ENCODE peak calls at places on chromosomes 5 and 9, in seven cellular contexts. One of them, this sample, is unnamed.

GRCh38 chr9:96566401-96567202 is 53.0 kb downstream of the CDC14B start:
- DNase-seq in HCT116: peak; percentile 88
- DNase-seq in body of pancreas: peak; percentile 82
- DNase-seq in breast epithelium: peak; percentile 77
- DNase-seq in lower leg skin: peak; percentile 95
- DNase-seq in esophagus muscularis mucosa: peak; percentile 93
- DNase-seq in prostate gland: peak; percentile 69
- DNase-seq in this sample: peak; percentile 84

GRCh38 chr5:133653602-133653995 is 41.3 kb upstream of the FSTL4 start:
- DNase-seq in HCT116: no peak
- DNase-seq in body of pancreas: no peak
- DNase-seq in breast epithelium: no peak
- DNase-seq in lower leg skin: no peak
- DNase-seq in esophagus muscularis mucosa: peak; percentile 64
- DNase-seq in prostate gland: no peak
- DNase-seq in this sample: no peak

GRCh38 chr5:68240771-68241170 is 25.2 kb downstream of the PIK3R1 start:
- DNase-seq in HCT116: no peak
- DNase-seq in body of pancreas: no peak
- DNase-seq in breast epithelium: no peak
- DNase-seq in lower leg skin: no peak
- DNase-seq in esophagus muscularis mucosa: no peak
- DNase-seq in prostate gland: no peak
- DNase-seq in this sample: no peak

GRCh38 chr5:33316773-33317172 is 124.0 kb upstream of the TARS1 start:
- DNase-seq in HCT116: no peak
- DNase-seq in body of pancreas: no peak
- DNase-seq in breast epithelium: no peak
- DNase-seq in lower leg skin: no peak
- DNase-seq in esophagus muscularis mucosa: no peak
- DNase-seq in prostate gland: no peak
- DNase-seq in this sample: no peak

GRCh38 chr5:76522103-76522942 is 100.9 kb downstream of the F2RL2 start:
- DNase-seq in HCT116: no peak
- DNase-seq in body of pancreas: no peak
- DNase-seq in breast epithelium: no peak
- DNase-seq in lower leg skin: no peak
- DNase-seq in esophagus muscularis mucosa: no peak
- DNase-seq in prostate gland: no peak
- DNase-seq in this sample: no peak

GRCh38 chr5:54883374-54884194 is 101.8 kb downstream of the ESM1 start:
- DNase-seq in HCT116: no peak
- DNase-seq in body of pancreas: peak; percentile 50
- DNase-seq in breast epithelium: no peak
- DNase-seq in lower leg skin: peak; percentile 91
- DNase-seq in esophagus muscularis mucosa: no peak
- DNase-seq in prostate gland: peak; percentile 57
- DNase-seq in this sample: no peak

GRCh38 chr9:133779081-133779480 is 40.9 kb upstream of the SARDH start:
- DNase-seq in HCT116: no peak
- DNase-seq in body of pancreas: no peak
- DNase-seq in breast epithelium: no peak
- DNase-seq in lower leg skin: no peak
- DNase-seq in esophagus muscularis mucosa: no peak
- DNase-seq in prostate gland: no peak
- DNase-seq in this sample: no peak

GRCh38 chr9:11931109-11931508 is 762.1 kb upstream of the TYRP1 start:
- DNase-seq in HCT116: no peak
- DNase-seq in body of pancreas: no peak
- DNase-seq in breast epithelium: no peak
- DNase-seq in lower leg skin: no peak
- DNase-seq in esophagus muscularis mucosa: no peak
- DNase-seq in prostate gland: no peak
- DNase-seq in this sample: no peak

GRCh38 chr5:15300141-15300540 is 199.8 kb upstream of the FBXL7 start:
- DNase-seq in HCT116: no peak
- DNase-seq in body of pancreas: no peak
- DNase-seq in breast epithelium: no peak
- DNase-seq in lower leg skin: no peak
- DNase-seq in esophagus muscularis mucosa: no peak
- DNase-seq in prostate gland: no peak
- DNase-seq in this sample: no peak

GRCh38 chr5:16665611-16666010 is 48.8 kb upstream of the RETREG1 start:
- DNase-seq in HCT116: no peak
- DNase-seq in body of pancreas: no peak
- DNase-seq in breast epithelium: no peak
- DNase-seq in lower leg skin: no peak
- DNase-seq in esophagus muscularis mucosa: no peak
- DNase-seq in prostate gland: no peak
- DNase-seq in this sample: no peak

GRCh38 chr5:2263763-2264162 is 381.0 kb upstream of the IRX4 start:
- DNase-seq in HCT116: no peak
- DNase-seq in body of pancreas: no peak
- DNase-seq in breast epithelium: peak; percentile 10
- DNase-seq in lower leg skin: peak; percentile 53
- DNase-seq in esophagus muscularis mucosa: no peak
- DNase-seq in prostate gland: no peak
- DNase-seq in this sample: no peak

GRCh38 chr5:125499969-125500368 is 753.5 kb upstream of the ZNF608 start:
- DNase-seq in HCT116: no peak
- DNase-seq in body of pancreas: no peak
- DNase-seq in breast epithelium: no peak
- DNase-seq in lower leg skin: no peak
- DNase-seq in esophagus muscularis mucosa: no peak
- DNase-seq in prostate gland: no peak
- DNase-seq in this sample: no peak

GRCh38 chr5:171412186-171412585 is 7.3 kb upstream of the FGF18 start:
- DNase-seq in HCT116: no peak
- DNase-seq in body of pancreas: no peak
- DNase-seq in breast epithelium: no peak
- DNase-seq in lower leg skin: no peak
- DNase-seq in esophagus muscularis mucosa: no peak
- DNase-seq in prostate gland: no peak
- DNase-seq in this sample: no peak

GRCh38 chr5:56302027-56302426 is 68.9 kb upstream of the ANKRD55 start:
- DNase-seq in HCT116: no peak
- DNase-seq in body of pancreas: no peak
- DNase-seq in breast epithelium: no peak
- DNase-seq in lower leg skin: no peak
- DNase-seq in esophagus muscularis mucosa: no peak
- DNase-seq in prostate gland: no peak
- DNase-seq in this sample: no peak

GRCh38 chr5:108381034-108381954 is 604 bp downstream of the FBXL17 start:
- DNase-seq in HCT116: peak; percentile 10
- DNase-seq in body of pancreas: peak; percentile 78
- DNase-seq in breast epithelium: peak; percentile 71
- DNase-seq in lower leg skin: peak; percentile 94
- DNase-seq in esophagus muscularis mucosa: peak; percentile 93
- DNase-seq in prostate gland: peak; percentile 49
- DNase-seq in this sample: peak; percentile 82

GRCh38 chr5:120535900-120536299 is 71.8 kb downstream of the PRR16 start:
- DNase-seq in HCT116: no peak
- DNase-seq in body of pancreas: no peak
- DNase-seq in breast epithelium: no peak
- DNase-seq in lower leg skin: no peak
- DNase-seq in esophagus muscularis mucosa: no peak
- DNase-seq in prostate gland: no peak
- DNase-seq in this sample: no peak

GRCh38 chr5:124457901-124458300 is 288.5 kb downstream of the ZNF608 start:
- DNase-seq in HCT116: no peak
- DNase-seq in body of pancreas: no peak
- DNase-seq in breast epithelium: no peak
- DNase-seq in lower leg skin: no peak
- DNase-seq in esophagus muscularis mucosa: no peak
- DNase-seq in prostate gland: no peak
- DNase-seq in this sample: no peak

GRCh38 chr5:30051976-30052375 is 1141.5 kb upstream of the CDH6 start:
- DNase-seq in HCT116: no peak
- DNase-seq in body of pancreas: no peak
- DNase-seq in breast epithelium: no peak
- DNase-seq in lower leg skin: no peak
- DNase-seq in esophagus muscularis mucosa: no peak
- DNase-seq in prostate gland: no peak
- DNase-seq in this sample: no peak

GRCh38 chr5:112240011-112240410 is 179.1 kb downstream of the EPB41L4A start:
- DNase-seq in HCT116: no peak
- DNase-seq in body of pancreas: no peak
- DNase-seq in breast epithelium: no peak
- DNase-seq in lower leg skin: no peak
- DNase-seq in esophagus muscularis mucosa: no peak
- DNase-seq in prostate gland: no peak
- DNase-seq in this sample: peak; percentile 16

GRCh38 chr5:16754086-16754485 is 137.3 kb upstream of the RETREG1 start:
- DNase-seq in HCT116: no peak
- DNase-seq in body of pancreas: no peak
- DNase-seq in breast epithelium: no peak
- DNase-seq in lower leg skin: no peak
- DNase-seq in esophagus muscularis mucosa: no peak
- DNase-seq in prostate gland: no peak
- DNase-seq in this sample: no peak

GRCh38 chr9:109012876-109013677 is at the start of gene CTNNAL1:
- DNase-seq in HCT116: peak; percentile 64
- DNase-seq in body of pancreas: peak; percentile 94
- DNase-seq in breast epithelium: peak; percentile 91
- DNase-seq in lower leg skin: peak; percentile 99
- DNase-seq in esophagus muscularis mucosa: peak; percentile 98
- DNase-seq in prostate gland: peak; percentile 93
- DNase-seq in this sample: peak; percentile 97

DNA sequence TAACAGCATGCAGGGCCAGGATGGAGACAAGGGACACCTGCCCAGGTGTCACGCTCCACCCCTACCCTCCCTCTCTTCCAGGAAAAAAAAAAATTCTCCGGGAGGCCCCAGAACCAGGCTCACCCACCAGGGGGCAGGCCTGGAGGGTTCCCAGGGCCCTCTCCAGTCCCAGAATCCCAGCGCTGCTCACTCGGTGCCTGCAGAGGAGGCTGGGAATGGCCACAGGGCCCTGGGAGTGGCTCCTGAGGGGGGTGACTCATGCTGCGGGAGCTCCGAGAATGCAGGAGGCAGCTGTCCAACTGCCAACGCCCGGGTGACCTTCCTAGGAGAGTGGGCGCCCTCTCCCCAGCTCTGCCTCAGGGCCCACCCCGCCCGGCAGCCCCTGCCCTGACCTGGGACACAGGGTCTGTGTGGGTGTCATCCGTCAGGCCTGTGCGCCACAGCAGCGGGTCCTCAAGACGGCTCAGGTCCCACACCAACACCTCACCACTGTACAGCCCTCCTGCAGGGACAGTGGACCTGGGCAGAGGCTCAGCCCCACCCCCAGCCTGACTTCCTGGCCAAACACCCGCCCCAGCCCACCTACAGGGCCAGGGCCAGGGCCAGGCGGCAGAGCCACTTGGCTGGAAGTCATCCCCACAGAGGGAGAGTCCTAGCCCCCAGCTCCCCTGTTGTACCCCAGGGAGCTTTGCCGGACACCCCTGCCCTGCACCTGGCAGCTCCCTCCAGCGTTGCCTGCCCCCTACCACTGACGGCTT is 21.2 kb downstream of the DYNC2I2 start:
- DNase-seq in HCT116: peak; percentile 94
- DNase-seq in body of pancreas: peak; percentile 98
- DNase-seq in breast epithelium: peak; percentile 93
- DNase-seq in lower leg skin: peak; percentile 97
- DNase-seq in esophagus muscularis mucosa: peak; percentile 95
- DNase-seq in prostate gland: peak; percentile 83
- DNase-seq in this sample: peak; percentile 23
- TF ChIP-seq POLR2A in HCT116: no peak
- TF ChIP-seq POLR2A in body of pancreas: peak; percentile 10
- TF ChIP-seq POLR2A in breast epithelium: no peak
- TF ChIP-seq POLR2A in lower leg skin: no peak
- TF ChIP-seq POLR2A in esophagus muscularis mucosa: no peak
- TF ChIP-seq POLR2A in prostate gland: no peak
- TF ChIP-seq POLR2A in this sample: no peak

GRCh38 chr9:131678499-131679111 is 61.3 kb downstream of the RAPGEF1 start:
- DNase-seq in HCT116: peak; percentile 85
- DNase-seq in body of pancreas: peak; percentile 72
- DNase-seq in breast epithelium: no peak
- DNase-seq in lower leg skin: peak; percentile 93
- DNase-seq in esophagus muscularis mucosa: peak; percentile 93
- DNase-seq in prostate gland: peak; percentile 58
- DNase-seq in this sample: peak; percentile 13
- TF ChIP-seq POLR2A in HCT116: no peak
- TF ChIP-seq POLR2A in body of pancreas: no peak
- TF ChIP-seq POLR2A in breast epithelium: no peak
- TF ChIP-seq POLR2A in lower leg skin: no peak
- TF ChIP-seq POLR2A in esophagus muscularis mucosa: no peak
- TF ChIP-seq POLR2A in prostate gland: peak; percentile 20
- TF ChIP-seq POLR2A in this sample: no peak

GRCh38 chr9:137491735-137492432 is 32.8 kb upstream of the NSMF start:
- DNase-seq in HCT116: no peak
- DNase-seq in body of pancreas: no peak
- DNase-seq in breast epithelium: no peak
- DNase-seq in lower leg skin: no peak
- DNase-seq in esophagus muscularis mucosa: no peak
- DNase-seq in prostate gland: no peak
- DNase-seq in this sample: no peak
- TF ChIP-seq POLR2A in HCT116: no peak
- TF ChIP-seq POLR2A in body of pancreas: no peak
- TF ChIP-seq POLR2A in breast epithelium: no peak
- TF ChIP-seq POLR2A in lower leg skin: no peak
- TF ChIP-seq POLR2A in esophagus muscularis mucosa: no peak
- TF ChIP-seq POLR2A in prostate gland: no peak
- TF ChIP-seq POLR2A in this sample: no peak

DNA sequence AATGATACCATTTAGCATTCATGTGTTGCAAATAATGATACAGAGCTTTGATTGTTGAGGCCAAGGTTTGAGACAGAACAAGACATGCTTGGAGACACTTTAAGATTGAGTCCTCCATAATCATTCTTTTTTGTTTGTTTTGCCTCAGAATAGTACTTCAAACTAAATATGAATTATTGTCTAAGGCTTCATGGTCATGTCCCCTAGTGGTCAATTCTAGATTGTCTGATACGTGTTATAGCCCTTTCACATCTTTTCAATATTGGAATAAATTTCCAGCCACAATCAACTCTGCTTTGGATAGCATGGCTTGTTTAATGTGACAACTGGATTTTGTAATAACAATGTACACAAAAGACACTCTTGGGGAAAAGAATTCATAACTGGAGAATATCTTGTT is 64.2 kb downstream of the PRLR start:
- DNase-seq in HCT116: no peak
- DNase-seq in body of pancreas: no peak
- DNase-seq in breast epithelium: no peak
- DNase-seq in lower leg skin: no peak
- DNase-seq in esophagus muscularis mucosa: no peak
- DNase-seq in prostate gland: no peak
- DNase-seq in this sample: no peak
- TF ChIP-seq POLR2A in HCT116: no peak
- TF ChIP-seq POLR2A in body of pancreas: no peak
- TF ChIP-seq POLR2A in breast epithelium: no peak
- TF ChIP-seq POLR2A in lower leg skin: no peak
- TF ChIP-seq POLR2A in esophagus muscularis mucosa: no peak
- TF ChIP-seq POLR2A in prostate gland: no peak
- TF ChIP-seq POLR2A in this sample: no peak

DNA sequence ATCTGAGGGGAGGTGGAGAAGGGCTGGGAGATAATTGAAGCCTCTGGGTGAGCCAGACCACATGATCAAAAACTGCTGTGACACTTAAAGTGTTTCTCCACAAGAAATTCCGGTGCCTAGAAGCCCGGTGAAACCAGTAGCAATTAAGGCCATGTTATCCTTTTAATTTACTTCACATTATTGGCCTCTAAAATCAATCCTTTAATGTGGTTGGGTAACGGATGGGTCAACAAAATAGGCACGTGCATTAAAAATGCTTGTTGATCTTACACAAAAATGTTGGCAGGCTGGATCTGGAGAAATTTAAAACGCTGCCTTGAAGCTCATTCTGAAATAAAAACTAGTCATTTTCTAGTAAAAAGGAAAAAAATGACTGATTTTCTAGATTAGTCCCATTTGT is 10.7 kb downstream of the SEMA6A start:
- DNase-seq in HCT116: no peak
- DNase-seq in body of pancreas: no peak
- DNase-seq in breast epithelium: no peak
- DNase-seq in lower leg skin: no peak
- DNase-seq in esophagus muscularis mucosa: no peak
- DNase-seq in prostate gland: no peak
- DNase-seq in this sample: no peak
- TF ChIP-seq POLR2A in HCT116: no peak
- TF ChIP-seq POLR2A in body of pancreas: no peak
- TF ChIP-seq POLR2A in breast epithelium: no peak
- TF ChIP-seq POLR2A in lower leg skin: no peak
- TF ChIP-seq POLR2A in esophagus muscularis mucosa: no peak
- TF ChIP-seq POLR2A in prostate gland: no peak
- TF ChIP-seq POLR2A in this sample: no peak

This sample was measured in erythroblast.